ENCODE peak calls at places on chromosome 22, in six cellular contexts. One of them, this sample, is unnamed.

GRCh38 chr22:23774922-23775436 is 2.3 kb downstream of the MMP11 start:
- DNase-seq in H9: no peak
- DNase-seq in H1: no peak
- DNase-seq in neuronal stem cell: no peak
- DNase-seq in trophoblast cell: no peak
- DNase-seq in IMR-90: peak
- DNase-seq in this sample: peak

GRCh38 chr22:46378499-46379300 is 43.2 kb downstream of the TRMU start:
- DNase-seq in H1: no peak
- DNase-seq in neuronal stem cell: no peak
- DNase-seq in IMR-90: no peak
- DNase-seq in H9: no peak
- DNase-seq in trophoblast cell: no peak
- DNase-seq in this sample: no peak

GRCh38 chr22:42611076-42611475 is 3.6 kb downstream of the POLDIP3 start:
- DNase-seq in IMR-90: peak
- DNase-seq in neuronal stem cell: no peak
- DNase-seq in H9: no peak
- DNase-seq in H1: no peak
- DNase-seq in trophoblast cell: no peak
- DNase-seq in this sample: no peak

GRCh38 chr22:48098243-48098935 is 1335.9 kb downstream of the TBC1D22A start:
- DNase-seq in H9: no peak
- DNase-seq in neuronal stem cell: no peak
- DNase-seq in trophoblast cell: no peak
- DNase-seq in IMR-90: no peak
- DNase-seq in H1: no peak
- DNase-seq in this sample: no peak

GRCh38 chr22:35434061-35434750 is 34.3 kb downstream of the MCM5 start:
- DNase-seq in H1: no peak
- DNase-seq in trophoblast cell: peak
- DNase-seq in neuronal stem cell: no peak
- DNase-seq in H9: no peak
- DNase-seq in IMR-90: no peak
- DNase-seq in this sample: no peak

GRCh38 chr22:49272546-49273125 is 555.0 kb downstream of the BRD1 start:
- DNase-seq in IMR-90: no peak
- DNase-seq in neuronal stem cell: no peak
- DNase-seq in H9: no peak
- DNase-seq in trophoblast cell: no peak
- DNase-seq in H1: no peak
- DNase-seq in this sample: no peak

GRCh38 chr22:17118342-17118741 is 2.8 kb downstream of the TMEM121B start:
- DNase-seq in neuronal stem cell: no peak
- DNase-seq in IMR-90: no peak
- DNase-seq in H9: no peak
- DNase-seq in H1: no peak
- DNase-seq in trophoblast cell: no peak
- DNase-seq in this sample: no peak

GRCh38 chr22:50701428-50702154 is 29.0 kb downstream of the SHANK3 start:
- DNase-seq in IMR-90: no peak
- DNase-seq in H9: no peak
- DNase-seq in H1: no peak
- DNase-seq in trophoblast cell: no peak
- DNase-seq in neuronal stem cell: no peak
- DNase-seq in this sample: no peak

GRCh38 chr22:20807315-20807752 is 33.4 kb downstream of the SERPIND1 start:
- DNase-seq in neuronal stem cell: no peak
- DNase-seq in IMR-90: peak
- DNase-seq in H1: no peak
- DNase-seq in H9: no peak
- DNase-seq in trophoblast cell: peak
- DNase-seq in this sample: peak

GRCh38 chr22:41499624-41500280 is 30.8 kb downstream of the ACO2 start:
- DNase-seq in trophoblast cell: no peak
- DNase-seq in neuronal stem cell: no peak
- DNase-seq in H9: no peak
- DNase-seq in H1: no peak
- DNase-seq in IMR-90: no peak
- DNase-seq in this sample: no peak

GRCh38 chr22:50445071-50445879 is 29.6 kb downstream of the SBF1 start:
- DNase-seq in trophoblast cell: no peak
- DNase-seq in H9: no peak
- DNase-seq in IMR-90: no peak
- DNase-seq in neuronal stem cell: no peak
- DNase-seq in H1: no peak
- DNase-seq in this sample: no peak

GRCh38 chr22:30245985-30246901 is at the start of gene LIF:
- DNase-seq in trophoblast cell: no peak
- DNase-seq in neuronal stem cell: no peak
- DNase-seq in IMR-90: peak
- DNase-seq in H1: peak
- DNase-seq in H9: peak
- DNase-seq in this sample: peak

GRCh38 chr22:49350441-49351121 is 477.1 kb downstream of the BRD1 start:
- DNase-seq in IMR-90: no peak
- DNase-seq in H9: peak
- DNase-seq in trophoblast cell: no peak
- DNase-seq in neuronal stem cell: no peak
- DNase-seq in H1: no peak
- DNase-seq in this sample: no peak

GRCh38 chr22:19466126-19466716 is 12.8 kb downstream of the UFD1 start:
- DNase-seq in IMR-90: no peak
- DNase-seq in H1: no peak
- DNase-seq in H9: no peak
- DNase-seq in neuronal stem cell: no peak
- DNase-seq in trophoblast cell: no peak
- DNase-seq in this sample: no peak

GRCh38 chr22:35894464-35894878 is 134.2 kb downstream of the RBFOX2 start:
- DNase-seq in IMR-90: no peak
- DNase-seq in H9: no peak
- DNase-seq in trophoblast cell: no peak
- DNase-seq in H1: no peak
- DNase-seq in neuronal stem cell: no peak
- DNase-seq in this sample: no peak

GRCh38 chr22:19137384-19138216 is 6.5 kb downstream of the TSSK2 start:
- DNase-seq in trophoblast cell: no peak
- DNase-seq in H9: no peak
- DNase-seq in H1: no peak
- DNase-seq in neuronal stem cell: no peak
- DNase-seq in IMR-90: no peak
- DNase-seq in this sample: no peak

GRCh38 chr22:47355776-47356432 is 593.5 kb downstream of the TBC1D22A start:
- DNase-seq in H1: no peak
- DNase-seq in H9: no peak
- DNase-seq in IMR-90: no peak
- DNase-seq in trophoblast cell: no peak
- DNase-seq in neuronal stem cell: no peak
- DNase-seq in this sample: no peak

GRCh38 chr22:18975434-18976196 is 39.5 kb upstream of the PRODH start:
- DNase-seq in neuronal stem cell: no peak
- DNase-seq in H9: no peak
- DNase-seq in H1: no peak
- DNase-seq in IMR-90: no peak
- DNase-seq in trophoblast cell: no peak
- DNase-seq in this sample: no peak

GRCh38 chr22:42714768-42715430 is 5.8 kb downstream of the A4GALT start:
- DNase-seq in H1: no peak
- DNase-seq in H9: no peak
- DNase-seq in IMR-90: no peak
- DNase-seq in neuronal stem cell: no peak
- DNase-seq in trophoblast cell: peak
- DNase-seq in this sample: no peak

GRCh38 chr22:31451709-31452571 is 37.7 kb downstream of the EIF4ENIF1 start:
- DNase-seq in neuronal stem cell: no peak
- DNase-seq in H1: no peak
- DNase-seq in IMR-90: peak
- DNase-seq in H9: no peak
- DNase-seq in trophoblast cell: peak
- DNase-seq in this sample: peak

GRCh38 chr22:43337385-43337784 is 5.8 kb downstream of the SCUBE1 start:
- DNase-seq in H9: no peak
- DNase-seq in neuronal stem cell: no peak
- DNase-seq in trophoblast cell: no peak
- DNase-seq in IMR-90: no peak
- DNase-seq in H1: no peak
- DNase-seq in this sample: no peak

GRCh38 chr22:23856721-23857605 is 712 bp upstream of the SLC2A11 start:
- DNase-seq in trophoblast cell: peak
- DNase-seq in neuronal stem cell: peak
- DNase-seq in H1: peak
- DNase-seq in H9: peak
- DNase-seq in IMR-90: peak
- DNase-seq in this sample: peak

GRCh38 chr22:20569059-20570058 is 61.9 kb downstream of the MED15 start:
- DNase-seq in IMR-90: peak
- DNase-seq in H9: no peak
- DNase-seq in neuronal stem cell: no peak
- DNase-seq in H1: no peak
- DNase-seq in trophoblast cell: peak
- DNase-seq in this sample: peak

GRCh38 chr22:35446365-35446764 is 46.4 kb downstream of the MCM5 start:
- DNase-seq in H1: no peak
- DNase-seq in trophoblast cell: peak
- DNase-seq in H9: no peak
- DNase-seq in IMR-90: peak
- DNase-seq in neuronal stem cell: no peak
- DNase-seq in this sample: peak

GRCh38 chr22:32564170-32565001 is 89.8 kb downstream of the FBXO7 start:
- DNase-seq in H9: no peak
- DNase-seq in neuronal stem cell: no peak
- DNase-seq in H1: no peak
- DNase-seq in trophoblast cell: no peak
- DNase-seq in IMR-90: peak
- DNase-seq in this sample: peak

GRCh38 chr22:41369837-41370236 is 11.9 kb upstream of the TEF start:
- DNase-seq in IMR-90: no peak
- DNase-seq in H1: no peak
- DNase-seq in H9: no peak
- DNase-seq in neuronal stem cell: no peak
- DNase-seq in trophoblast cell: no peak
- DNase-seq in this sample: no peak

GRCh38 chr22:49097171-49097925 is 730.3 kb downstream of the BRD1 start:
- DNase-seq in IMR-90: no peak
- DNase-seq in H9: no peak
- DNase-seq in trophoblast cell: no peak
- DNase-seq in H1: no peak
- DNase-seq in neuronal stem cell: no peak
- DNase-seq in this sample: no peak

GRCh38 chr22:48641906-48642475 is 1185.7 kb downstream of the BRD1 start:
- DNase-seq in trophoblast cell: no peak
- DNase-seq in neuronal stem cell: no peak
- DNase-seq in IMR-90: no peak
- DNase-seq in H9: no peak
- DNase-seq in H1: no peak
- DNase-seq in this sample: no peak

GRCh38 chr22:39518996-39519680 is 1.2 kb upstream of the ATF4 start:
- DNase-seq in neuronal stem cell: no peak
- DNase-seq in trophoblast cell: no peak
- DNase-seq in H1: no peak
- DNase-seq in H9: no peak
- DNase-seq in IMR-90: peak
- DNase-seq in this sample: no peak
- H2BK5ac ChIP-seq in neuronal stem cell: peak
- H2BK5ac ChIP-seq in trophoblast cell: peak
- H2BK5ac ChIP-seq in H1: peak
- H2BK5ac ChIP-seq in H9: no peak
- H2BK5ac ChIP-seq in IMR-90: peak
- H2BK5ac ChIP-seq in this sample: peak

GRCh38 chr22:26646158-26646557 is 11.2 kb upstream of the MIAT start:
- DNase-seq in H1: no peak
- DNase-seq in trophoblast cell: no peak
- DNase-seq in H9: no peak
- DNase-seq in IMR-90: peak
- DNase-seq in neuronal stem cell: no peak
- DNase-seq in this sample: no peak
- H2AK5ac ChIP-seq in H1: peak
- H2AK5ac ChIP-seq in trophoblast cell: no peak
- H2AK5ac ChIP-seq in H9: no peak
- H2AK5ac ChIP-seq in IMR-90: no peak
- H2AK5ac ChIP-seq in neuronal stem cell: no peak
- H2AK5ac ChIP-seq in this sample: no peak

DNA sequence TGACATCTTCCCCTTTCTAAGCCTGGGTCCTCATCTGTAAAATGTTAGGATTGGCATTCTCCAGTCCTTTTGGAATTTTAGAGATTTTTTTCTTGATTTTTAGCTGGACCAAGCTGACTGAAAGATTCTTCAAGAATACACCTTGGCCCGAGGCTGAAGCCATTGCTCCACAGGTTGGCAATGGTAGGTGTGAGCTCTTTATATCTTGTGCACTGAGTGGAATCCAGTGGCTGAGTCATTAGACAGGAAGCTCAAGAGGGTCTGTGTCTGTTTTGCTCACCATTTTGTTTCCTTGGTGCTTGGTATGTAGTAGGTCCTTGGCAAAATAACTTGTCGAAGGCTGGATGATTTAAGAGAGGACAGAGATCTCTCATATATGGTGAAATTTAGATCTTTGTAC is 6.2 kb downstream of the EIF3L start:
- DNase-seq in neuronal stem cell: no peak
- DNase-seq in H1: no peak
- DNase-seq in IMR-90: no peak
- DNase-seq in trophoblast cell: peak
- DNase-seq in H9: no peak
- DNase-seq in this sample: no peak
- H4K91ac ChIP-seq in neuronal stem cell: no peak
- H4K91ac ChIP-seq in H1: no peak
- H4K91ac ChIP-seq in IMR-90: no peak
- H4K91ac ChIP-seq in trophoblast cell: no peak
- H4K91ac ChIP-seq in H9: no peak
- H4K91ac ChIP-seq in this sample: no peak

DNA sequence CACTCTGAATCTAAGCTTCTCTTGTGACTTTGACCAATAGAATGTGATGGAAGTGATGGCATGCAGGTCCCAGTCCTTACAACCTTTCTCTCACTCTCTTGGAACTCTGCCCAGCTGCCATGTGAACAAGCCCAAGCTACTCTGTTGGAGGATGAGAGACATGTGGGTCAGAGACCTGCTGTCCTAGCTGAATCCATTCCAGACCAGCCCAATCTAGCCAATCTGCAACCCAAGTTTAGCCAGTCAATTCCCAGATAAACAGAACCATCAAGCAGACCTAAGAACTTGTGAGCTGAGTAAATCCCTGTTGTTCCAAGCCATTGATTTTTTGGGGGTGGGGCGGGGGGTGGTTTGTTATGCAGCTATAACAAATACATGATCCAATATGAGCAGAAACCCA is 69.2 kb upstream of the GRK3 start:
- DNase-seq in neuronal stem cell: no peak
- DNase-seq in H9: no peak
- DNase-seq in H1: no peak
- DNase-seq in trophoblast cell: peak
- DNase-seq in IMR-90: peak
- DNase-seq in this sample: peak
- H2BK5ac ChIP-seq in neuronal stem cell: no peak
- H2BK5ac ChIP-seq in H9: no peak
- H2BK5ac ChIP-seq in H1: no peak
- H2BK5ac ChIP-seq in trophoblast cell: no peak
- H2BK5ac ChIP-seq in IMR-90: no peak
- H2BK5ac ChIP-seq in this sample: no peak

GRCh38 chr22:28800308-28801041 is at the start of gene XBP1:
- DNase-seq in trophoblast cell: peak
- DNase-seq in neuronal stem cell: peak
- DNase-seq in IMR-90: peak
- DNase-seq in H1: peak
- DNase-seq in H9: peak
- DNase-seq in this sample: peak
- H2AK5ac ChIP-seq in trophoblast cell: peak
- H2AK5ac ChIP-seq in neuronal stem cell: peak
- H2AK5ac ChIP-seq in IMR-90: peak
- H2AK5ac ChIP-seq in H1: peak
- H2AK5ac ChIP-seq in H9: no peak
- H2AK5ac ChIP-seq in this sample: peak